ENCODE peak calls at places on chromosomes 13 and 19, in six cellular contexts. One of them, this sample, is unnamed.

GRCh38 chr19:1840541-1841115 is 7.7 kb downstream of the REXO1 start:
- DNase-seq in nephron progenitor cell: no peak
- DNase-seq in astrocyte of the spinal cord: no peak
- DNase-seq in vagina: no peak
- DNase-seq in neural crest cell: no peak
- DNase-seq in IMR-90: no peak
- DNase-seq in this sample: no peak

GRCh38 chr13:98144501-98145350 is 1.8 kb downstream of the FARP1 start:
- DNase-seq in IMR-90: peak; percentile 77
- DNase-seq in nephron progenitor cell: peak; percentile 50
- DNase-seq in vagina: no peak
- DNase-seq in neural crest cell: peak; percentile 31
- DNase-seq in astrocyte of the spinal cord: peak; percentile 60
- DNase-seq in this sample: no peak

GRCh38 chr13:47399599-47399998 is 502.7 kb upstream of the HTR2A start:
- DNase-seq in IMR-90: no peak
- DNase-seq in nephron progenitor cell: no peak
- DNase-seq in vagina: no peak
- DNase-seq in neural crest cell: no peak
- DNase-seq in astrocyte of the spinal cord: no peak
- DNase-seq in this sample: no peak

GRCh38 chr13:112965573-112966115 is 3.4 kb upstream of the MCF2L start:
- DNase-seq in nephron progenitor cell: no peak
- DNase-seq in vagina: no peak
- DNase-seq in IMR-90: no peak
- DNase-seq in astrocyte of the spinal cord: no peak
- DNase-seq in neural crest cell: no peak
- DNase-seq in this sample: no peak

GRCh38 chr19:41998246-41999020 is 4.4 kb upstream of the ATP1A3 start:
- DNase-seq in vagina: no peak
- DNase-seq in IMR-90: peak; percentile 39
- DNase-seq in astrocyte of the spinal cord: no peak
- DNase-seq in neural crest cell: peak; percentile 72
- DNase-seq in nephron progenitor cell: peak; percentile 85
- DNase-seq in this sample: peak; percentile 84

GRCh38 chr13:101179021-101179420 is 237.3 kb downstream of the NALCN start:
- DNase-seq in neural crest cell: no peak
- DNase-seq in IMR-90: no peak
- DNase-seq in astrocyte of the spinal cord: no peak
- DNase-seq in vagina: no peak
- DNase-seq in nephron progenitor cell: no peak
- DNase-seq in this sample: no peak

GRCh38 chr19:43526884-43527859 is at the start of gene ETHE1:
- DNase-seq in neural crest cell: peak; percentile 76
- DNase-seq in nephron progenitor cell: peak; percentile 90
- DNase-seq in vagina: no peak
- DNase-seq in astrocyte of the spinal cord: peak; percentile 49
- DNase-seq in IMR-90: peak; percentile 31
- DNase-seq in this sample: peak; percentile 90

GRCh38 chr19:38478273-38478971 is 44.9 kb downstream of the RYR1 start:
- DNase-seq in IMR-90: no peak
- DNase-seq in vagina: no peak
- DNase-seq in astrocyte of the spinal cord: no peak
- DNase-seq in neural crest cell: peak; percentile 26
- DNase-seq in nephron progenitor cell: no peak
- DNase-seq in this sample: no peak

GRCh38 chr19:22622901-22623840 is 11.0 kb upstream of the ZNF492 start:
- DNase-seq in neural crest cell: no peak
- DNase-seq in nephron progenitor cell: no peak
- DNase-seq in vagina: no peak
- DNase-seq in IMR-90: no peak
- DNase-seq in astrocyte of the spinal cord: no peak
- DNase-seq in this sample: peak; percentile 5

GRCh38 chr19:17109962-17110598 is 34.5 kb downstream of the MYO9B start:
- DNase-seq in neural crest cell: no peak
- DNase-seq in vagina: no peak
- DNase-seq in IMR-90: no peak
- DNase-seq in astrocyte of the spinal cord: no peak
- DNase-seq in nephron progenitor cell: no peak
- DNase-seq in this sample: peak; percentile 89

GRCh38 chr13:95301947-95302386 is 716 bp upstream of the ABCC4 start:
- DNase-seq in neural crest cell: no peak
- DNase-seq in IMR-90: no peak
- DNase-seq in nephron progenitor cell: no peak
- DNase-seq in vagina: no peak
- DNase-seq in astrocyte of the spinal cord: no peak
- DNase-seq in this sample: no peak

GRCh38 chr13:102402292-102402691 is 444 bp upstream of the FGF14 start:
- DNase-seq in neural crest cell: peak; percentile 41
- DNase-seq in astrocyte of the spinal cord: peak; percentile 42
- DNase-seq in vagina: no peak
- DNase-seq in nephron progenitor cell: peak; percentile 53
- DNase-seq in IMR-90: peak; percentile 39
- DNase-seq in this sample: peak; percentile 46

GRCh38 chr19:55460670-55461258 is 678 bp downstream of the ISOC2 start:
- DNase-seq in vagina: no peak
- DNase-seq in nephron progenitor cell: peak; percentile 89
- DNase-seq in astrocyte of the spinal cord: peak; percentile 66
- DNase-seq in neural crest cell: peak; percentile 55
- DNase-seq in IMR-90: peak; percentile 74
- DNase-seq in this sample: peak; percentile 81

GRCh38 chr19:46256855-46257254 is 27.3 kb downstream of the IGFL1 start:
- DNase-seq in neural crest cell: no peak
- DNase-seq in astrocyte of the spinal cord: no peak
- DNase-seq in vagina: no peak
- DNase-seq in nephron progenitor cell: no peak
- DNase-seq in IMR-90: peak; percentile 31
- DNase-seq in this sample: no peak

GRCh38 chr19:10692673-10693264 is 8.5 kb upstream of the QTRT1 start:
- DNase-seq in neural crest cell: no peak
- DNase-seq in vagina: no peak
- DNase-seq in IMR-90: no peak
- DNase-seq in astrocyte of the spinal cord: no peak
- DNase-seq in nephron progenitor cell: no peak
- DNase-seq in this sample: no peak

GRCh38 chr19:13917888-13918406 is 11.9 kb downstream of the CC2D1A start:
- DNase-seq in astrocyte of the spinal cord: no peak
- DNase-seq in nephron progenitor cell: no peak
- DNase-seq in neural crest cell: no peak
- DNase-seq in IMR-90: no peak
- DNase-seq in vagina: no peak
- DNase-seq in this sample: no peak

GRCh38 chr19:38399081-38399480 is 3.8 kb upstream of the FAM98C start:
- DNase-seq in astrocyte of the spinal cord: no peak
- DNase-seq in vagina: no peak
- DNase-seq in IMR-90: no peak
- DNase-seq in neural crest cell: no peak
- DNase-seq in nephron progenitor cell: no peak
- DNase-seq in this sample: no peak

GRCh38 chr13:45492538-45492937 is 27.8 kb downstream of the COG3 start:
- DNase-seq in vagina: no peak
- DNase-seq in astrocyte of the spinal cord: peak; percentile 66
- DNase-seq in nephron progenitor cell: no peak
- DNase-seq in neural crest cell: no peak
- DNase-seq in IMR-90: peak; percentile 79
- DNase-seq in this sample: no peak

DNA sequence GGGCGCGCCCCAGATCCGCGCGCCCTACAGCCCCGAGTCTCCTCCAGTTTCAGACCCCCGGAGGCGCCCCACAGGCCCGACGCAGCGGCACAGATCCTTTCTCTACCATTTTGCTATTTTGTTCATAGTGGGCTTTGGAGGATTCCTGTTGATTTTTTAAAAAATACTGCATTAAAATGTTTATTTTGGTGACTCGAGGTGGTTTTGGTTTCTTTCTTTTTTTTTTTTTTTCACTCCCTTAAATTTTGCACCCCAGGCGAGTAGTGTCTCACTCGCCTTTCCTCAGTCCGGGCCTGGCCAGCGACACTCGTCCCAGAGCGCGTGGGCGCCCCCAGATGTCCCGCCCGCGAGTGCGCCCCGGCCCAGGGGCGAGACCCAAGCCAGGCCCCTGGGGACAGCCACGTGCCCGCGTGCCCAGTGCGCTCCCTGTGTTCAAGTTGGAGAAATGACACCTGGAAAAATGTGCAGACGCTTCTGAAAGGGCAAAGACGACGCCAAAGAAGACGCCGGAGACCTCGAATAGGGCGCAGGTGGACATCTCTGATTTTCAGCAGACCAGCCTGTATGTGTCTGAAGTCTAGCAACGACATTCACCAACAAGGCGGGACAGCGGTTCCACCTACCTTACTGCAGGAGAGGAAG is 478 bp upstream of the INSR start:
- DNase-seq in vagina: no peak
- DNase-seq in neural crest cell: peak; percentile 32
- DNase-seq in nephron progenitor cell: peak; percentile 53
- DNase-seq in IMR-90: peak; percentile 16
- DNase-seq in astrocyte of the spinal cord: peak; percentile 14
- DNase-seq in this sample: peak; percentile 81
- TF ChIP-seq CTCF in vagina: peak; percentile 21
- TF ChIP-seq CTCF in neural crest cell: peak; percentile 48
- TF ChIP-seq CTCF in nephron progenitor cell: no peak
- TF ChIP-seq CTCF in IMR-90: peak; percentile 22
- TF ChIP-seq CTCF in astrocyte of the spinal cord: no peak
- TF ChIP-seq CTCF in this sample: peak; percentile 54

GRCh38 chr13:38819596-38819995 is 132.7 kb downstream of the FREM2 start:
- DNase-seq in neural crest cell: no peak
- DNase-seq in nephron progenitor cell: no peak
- DNase-seq in astrocyte of the spinal cord: no peak
- DNase-seq in IMR-90: no peak
- DNase-seq in vagina: no peak
- DNase-seq in this sample: no peak

GRCh38 chr13:38821753-38822551 is 135.1 kb downstream of the FREM2 start:
- DNase-seq in astrocyte of the spinal cord: no peak
- DNase-seq in neural crest cell: peak; percentile 30
- DNase-seq in nephron progenitor cell: no peak
- DNase-seq in IMR-90: no peak
- DNase-seq in vagina: no peak
- DNase-seq in this sample: no peak

GRCh38 chr13:38826182-38826813 is 139.4 kb downstream of the FREM2 start:
- DNase-seq in IMR-90: no peak
- DNase-seq in neural crest cell: no peak
- DNase-seq in nephron progenitor cell: no peak
- DNase-seq in vagina: no peak
- DNase-seq in astrocyte of the spinal cord: no peak
- DNase-seq in this sample: no peak

GRCh38 chr13:38819053-38819452 is 132.2 kb downstream of the FREM2 start:
- DNase-seq in vagina: no peak
- DNase-seq in nephron progenitor cell: no peak
- DNase-seq in astrocyte of the spinal cord: peak; percentile 83
- DNase-seq in IMR-90: no peak
- DNase-seq in neural crest cell: no peak
- DNase-seq in this sample: no peak

DNA sequence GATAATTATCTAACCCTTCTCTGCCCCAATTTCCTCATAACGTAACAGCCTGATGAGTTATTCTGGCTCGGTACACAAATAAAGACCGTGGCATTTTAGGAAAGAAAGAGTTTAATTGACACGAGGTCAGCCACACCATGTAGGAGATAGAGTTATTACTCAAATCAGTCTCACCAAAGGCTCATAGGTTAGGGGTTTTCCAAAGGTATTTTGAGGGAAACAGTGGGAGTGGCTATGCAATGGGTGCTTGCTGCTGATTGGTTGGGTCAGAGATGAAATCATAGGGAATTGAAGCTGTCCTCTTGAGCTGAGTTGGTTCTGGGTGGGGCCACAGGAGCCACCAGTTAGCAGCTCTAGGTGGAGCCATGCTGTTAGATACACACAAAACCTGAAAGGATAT is 137.5 kb downstream of the FREM2 start:
- DNase-seq in astrocyte of the spinal cord: no peak
- DNase-seq in IMR-90: no peak
- DNase-seq in vagina: no peak
- DNase-seq in neural crest cell: no peak
- DNase-seq in nephron progenitor cell: no peak
- DNase-seq in this sample: no peak
- TF ChIP-seq CTCF in astrocyte of the spinal cord: no peak
- TF ChIP-seq CTCF in IMR-90: no peak
- TF ChIP-seq CTCF in vagina: no peak
- TF ChIP-seq CTCF in neural crest cell: no peak
- TF ChIP-seq CTCF in nephron progenitor cell: no peak
- TF ChIP-seq CTCF in this sample: no peak

GRCh38 chr19:19386373-19386869 is 19.1 kb upstream of the GATAD2A start:
- DNase-seq in nephron progenitor cell: no peak
- DNase-seq in vagina: no peak
- DNase-seq in neural crest cell: no peak
- DNase-seq in IMR-90: no peak
- DNase-seq in astrocyte of the spinal cord: no peak
- DNase-seq in this sample: no peak
- TF ChIP-seq CTCF in nephron progenitor cell: no peak
- TF ChIP-seq CTCF in vagina: no peak
- TF ChIP-seq CTCF in neural crest cell: no peak
- TF ChIP-seq CTCF in IMR-90: peak; percentile 28
- TF ChIP-seq CTCF in astrocyte of the spinal cord: peak; percentile 33
- TF ChIP-seq CTCF in this sample: peak; percentile 0

GRCh38 chr19:15125232-15126067 is 18.2 kb downstream of the SYDE1 start:
- DNase-seq in nephron progenitor cell: peak; percentile 99
- DNase-seq in IMR-90: peak; percentile 95
- DNase-seq in astrocyte of the spinal cord: peak; percentile 98
- DNase-seq in neural crest cell: peak; percentile 98
- DNase-seq in vagina: no peak
- DNase-seq in this sample: peak; percentile 99
- TF ChIP-seq CTCF in nephron progenitor cell: no peak
- TF ChIP-seq CTCF in IMR-90: no peak
- TF ChIP-seq CTCF in astrocyte of the spinal cord: no peak
- TF ChIP-seq CTCF in neural crest cell: no peak
- TF ChIP-seq CTCF in vagina: no peak
- TF ChIP-seq CTCF in this sample: no peak

This sample was measured in GM13976.